ENCODE peak calls at places on chromosomes 2 and 18, in seven cellular contexts. One of them, this sample, is unnamed.

GRCh38 chr2:97267411-97268074 is 154.6 kb downstream of the ANKRD36 start:
- DNase-seq in fibroblast of lung: no peak
- DNase-seq in AG04450: no peak
- DNase-seq in endothelial cell of umbilical vein: peak
- DNase-seq in tibial artery: peak
- DNase-seq in body of pancreas: peak
- DNase-seq in A549: no peak
- DNase-seq in this sample: no peak

GRCh38 chr2:74975016-74975415 is 16.6 kb downstream of the POLE4 start:
- DNase-seq in fibroblast of lung: no peak
- DNase-seq in AG04450: no peak
- DNase-seq in endothelial cell of umbilical vein: no peak
- DNase-seq in tibial artery: no peak
- DNase-seq in body of pancreas: no peak
- DNase-seq in A549: no peak
- DNase-seq in this sample: no peak

GRCh38 chr2:100818606-100819364 is 1.2 kb upstream of the NPAS2 start:
- DNase-seq in fibroblast of lung: peak
- DNase-seq in AG04450: peak
- DNase-seq in endothelial cell of umbilical vein: peak
- DNase-seq in tibial artery: peak
- DNase-seq in body of pancreas: peak
- DNase-seq in A549: peak
- DNase-seq in this sample: no peak

GRCh38 chr2:127143851-127144782 is 37.2 kb upstream of the BIN1 start:
- DNase-seq in fibroblast of lung: peak
- DNase-seq in AG04450: no peak
- DNase-seq in endothelial cell of umbilical vein: peak
- DNase-seq in tibial artery: no peak
- DNase-seq in body of pancreas: no peak
- DNase-seq in A549: no peak
- DNase-seq in this sample: peak

GRCh38 chr18:66168834-66169233 is 418.0 kb downstream of the CDH7 start:
- DNase-seq in fibroblast of lung: no peak
- DNase-seq in AG04450: no peak
- DNase-seq in endothelial cell of umbilical vein: no peak
- DNase-seq in tibial artery: no peak
- DNase-seq in body of pancreas: no peak
- DNase-seq in A549: no peak
- DNase-seq in this sample: no peak

GRCh38 chr2:216299588-216299987 is 72.7 kb downstream of the MARCHF4 start:
- DNase-seq in fibroblast of lung: peak
- DNase-seq in AG04450: no peak
- DNase-seq in endothelial cell of umbilical vein: no peak
- DNase-seq in tibial artery: no peak
- DNase-seq in body of pancreas: no peak
- DNase-seq in A549: no peak
- DNase-seq in this sample: no peak

GRCh38 chr18:41071826-41072225 is 883.2 kb upstream of the PIK3C3 start:
- DNase-seq in fibroblast of lung: peak
- DNase-seq in AG04450: no peak
- DNase-seq in endothelial cell of umbilical vein: no peak
- DNase-seq in tibial artery: no peak
- DNase-seq in body of pancreas: no peak
- DNase-seq in A549: no peak
- DNase-seq in this sample: no peak

GRCh38 chr2:160940271-160940670 is 220.0 kb upstream of the TANK start:
- DNase-seq in fibroblast of lung: peak
- DNase-seq in AG04450: no peak
- DNase-seq in endothelial cell of umbilical vein: no peak
- DNase-seq in tibial artery: no peak
- DNase-seq in body of pancreas: no peak
- DNase-seq in A549: no peak
- DNase-seq in this sample: no peak

GRCh38 chr18:519019-519879 is 18.7 kb upstream of the COLEC12 start:
- DNase-seq in fibroblast of lung: peak
- DNase-seq in AG04450: peak
- DNase-seq in endothelial cell of umbilical vein: peak
- DNase-seq in tibial artery: peak
- DNase-seq in body of pancreas: peak
- DNase-seq in A549: no peak
- DNase-seq in this sample: no peak

GRCh38 chr2:66772618-66773017 is 337.7 kb downstream of the MEIS1 start:
- DNase-seq in fibroblast of lung: no peak
- DNase-seq in AG04450: no peak
- DNase-seq in endothelial cell of umbilical vein: no peak
- DNase-seq in tibial artery: no peak
- DNase-seq in body of pancreas: no peak
- DNase-seq in A549: no peak
- DNase-seq in this sample: no peak

GRCh38 chr2:175414872-175415487 is 233.5 kb upstream of the ATP5MC3 start:
- DNase-seq in fibroblast of lung: peak
- DNase-seq in AG04450: peak
- DNase-seq in endothelial cell of umbilical vein: peak
- DNase-seq in tibial artery: no peak
- DNase-seq in body of pancreas: peak
- DNase-seq in A549: peak
- DNase-seq in this sample: no peak

GRCh38 chr2:56515399-56515798 is 331.6 kb downstream of the CCDC85A start:
- DNase-seq in fibroblast of lung: no peak
- DNase-seq in AG04450: no peak
- DNase-seq in endothelial cell of umbilical vein: no peak
- DNase-seq in tibial artery: no peak
- DNase-seq in body of pancreas: no peak
- DNase-seq in A549: no peak
- DNase-seq in this sample: no peak

GRCh38 chr18:44969214-44969842 is 288.6 kb downstream of the SETBP1 start:
- DNase-seq in fibroblast of lung: no peak
- DNase-seq in AG04450: no peak
- DNase-seq in endothelial cell of umbilical vein: no peak
- DNase-seq in tibial artery: no peak
- DNase-seq in body of pancreas: no peak
- DNase-seq in A549: no peak
- DNase-seq in this sample: no peak

GRCh38 chr2:28842042-28842441 is 28.1 kb downstream of the TRMT61B start:
- DNase-seq in fibroblast of lung: no peak
- DNase-seq in AG04450: no peak
- DNase-seq in endothelial cell of umbilical vein: no peak
- DNase-seq in tibial artery: no peak
- DNase-seq in body of pancreas: no peak
- DNase-seq in A549: no peak
- DNase-seq in this sample: no peak

GRCh38 chr2:69304685-69305084 is 82.3 kb downstream of the GFPT1 start:
- DNase-seq in fibroblast of lung: no peak
- DNase-seq in AG04450: no peak
- DNase-seq in endothelial cell of umbilical vein: no peak
- DNase-seq in tibial artery: no peak
- DNase-seq in body of pancreas: no peak
- DNase-seq in A549: no peak
- DNase-seq in this sample: no peak

GRCh38 chr2:7886665-7887064 is 795.2 kb upstream of the ID2 start:
- DNase-seq in fibroblast of lung: no peak
- DNase-seq in AG04450: no peak
- DNase-seq in endothelial cell of umbilical vein: no peak
- DNase-seq in tibial artery: no peak
- DNase-seq in body of pancreas: no peak
- DNase-seq in A549: no peak
- DNase-seq in this sample: no peak

GRCh38 chr2:41905597-41906324 is 142.1 kb upstream of the PKDCC start:
- DNase-seq in fibroblast of lung: no peak
- DNase-seq in AG04450: no peak
- DNase-seq in endothelial cell of umbilical vein: no peak
- DNase-seq in tibial artery: no peak
- DNase-seq in body of pancreas: no peak
- DNase-seq in A549: no peak
- DNase-seq in this sample: no peak

GRCh38 chr2:26621469-26622199 is 19.5 kb downstream of the CIB4 start:
- DNase-seq in fibroblast of lung: no peak
- DNase-seq in AG04450: no peak
- DNase-seq in endothelial cell of umbilical vein: no peak
- DNase-seq in tibial artery: no peak
- DNase-seq in body of pancreas: no peak
- DNase-seq in A549: no peak
- DNase-seq in this sample: no peak

GRCh38 chr18:51235011-51235789 is 37.7 kb upstream of the MEX3C start:
- DNase-seq in fibroblast of lung: peak
- DNase-seq in AG04450: no peak
- DNase-seq in endothelial cell of umbilical vein: no peak
- DNase-seq in tibial artery: no peak
- DNase-seq in body of pancreas: no peak
- DNase-seq in A549: peak
- DNase-seq in this sample: no peak

DNA sequence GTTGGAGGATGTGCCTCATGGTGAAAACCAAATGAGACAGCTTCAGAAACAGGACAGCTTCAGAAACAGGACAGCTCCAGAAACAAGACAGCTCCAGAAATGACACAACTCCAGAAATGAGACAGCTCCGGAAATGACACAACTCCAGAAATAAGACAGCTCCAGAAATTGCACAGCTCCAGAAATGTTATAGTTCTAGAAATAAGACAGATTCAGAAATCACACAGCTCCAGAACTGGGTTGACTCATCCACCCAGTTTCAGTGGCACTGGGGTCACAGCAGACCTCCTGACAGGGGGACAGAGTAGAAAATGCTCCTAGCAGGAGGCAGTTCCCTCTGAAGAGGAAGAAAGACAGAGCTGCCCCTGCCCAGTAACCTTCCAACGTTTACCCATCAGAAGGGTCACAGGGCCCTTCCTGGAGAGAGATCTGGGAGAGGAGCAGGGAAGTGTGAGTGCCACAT is 26.9 kb upstream of the COL6A3 start:
- DNase-seq in fibroblast of lung: no peak
- DNase-seq in AG04450: no peak
- DNase-seq in endothelial cell of umbilical vein: no peak
- DNase-seq in tibial artery: no peak
- DNase-seq in body of pancreas: no peak
- DNase-seq in A549: no peak
- DNase-seq in this sample: no peak
- H3K27ac ChIP-seq in fibroblast of lung: peak
- H3K27ac ChIP-seq in AG04450: peak
- H3K27ac ChIP-seq in endothelial cell of umbilical vein: no peak
- H3K27ac ChIP-seq in tibial artery: no peak
- H3K27ac ChIP-seq in body of pancreas: no peak
- H3K27ac ChIP-seq in A549: no peak
- H3K27ac ChIP-seq in this sample: no peak

DNA sequence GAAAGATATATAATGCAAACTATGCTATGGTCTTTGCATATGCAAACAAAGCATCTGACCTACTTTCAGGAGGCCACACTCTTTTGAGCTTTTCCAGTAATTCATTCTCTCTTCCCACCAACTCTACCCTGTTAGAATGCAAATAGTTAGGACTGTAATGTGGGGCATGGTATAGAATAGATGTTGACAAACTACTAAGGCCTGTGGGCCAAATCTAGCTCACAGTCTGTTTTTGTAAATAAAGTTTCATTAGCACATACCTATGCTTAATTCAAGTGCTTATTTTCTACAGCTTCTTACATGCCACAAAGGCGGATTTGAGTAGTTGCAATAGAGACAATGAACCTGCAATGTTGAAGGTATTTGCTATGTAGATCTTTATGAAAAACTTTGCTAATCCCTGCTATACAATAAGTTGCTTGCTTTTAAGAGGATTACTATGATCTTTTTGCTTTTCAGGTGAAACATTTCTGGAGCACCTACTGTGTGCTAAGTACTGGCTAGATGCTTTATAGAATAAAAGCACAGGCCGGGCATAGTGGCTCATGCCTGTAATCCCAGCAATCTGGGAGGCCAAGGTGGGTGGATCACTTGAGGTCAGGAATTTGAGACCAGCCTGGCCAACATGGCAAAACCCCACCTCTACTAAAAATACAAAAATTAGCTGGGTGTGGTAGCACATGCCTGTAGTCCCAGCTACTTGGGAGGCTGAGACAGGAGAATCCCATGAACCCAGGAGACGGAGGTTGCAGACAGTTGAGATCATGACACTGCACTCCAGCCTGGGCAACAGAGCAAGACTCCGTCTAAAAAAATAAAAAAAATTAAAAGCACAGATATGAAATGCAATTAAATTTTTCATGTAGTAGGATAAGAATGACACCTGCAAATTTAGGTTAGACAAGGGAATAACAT is 267.8 kb downstream of the DPP10 start:
- DNase-seq in fibroblast of lung: no peak
- DNase-seq in AG04450: no peak
- DNase-seq in endothelial cell of umbilical vein: no peak
- DNase-seq in tibial artery: no peak
- DNase-seq in body of pancreas: no peak
- DNase-seq in A549: no peak
- DNase-seq in this sample: no peak
- H3K27ac ChIP-seq in fibroblast of lung: no peak
- H3K27ac ChIP-seq in AG04450: no peak
- H3K27ac ChIP-seq in endothelial cell of umbilical vein: no peak
- H3K27ac ChIP-seq in tibial artery: no peak
- H3K27ac ChIP-seq in body of pancreas: no peak
- H3K27ac ChIP-seq in A549: no peak
- H3K27ac ChIP-seq in this sample: no peak

DNA sequence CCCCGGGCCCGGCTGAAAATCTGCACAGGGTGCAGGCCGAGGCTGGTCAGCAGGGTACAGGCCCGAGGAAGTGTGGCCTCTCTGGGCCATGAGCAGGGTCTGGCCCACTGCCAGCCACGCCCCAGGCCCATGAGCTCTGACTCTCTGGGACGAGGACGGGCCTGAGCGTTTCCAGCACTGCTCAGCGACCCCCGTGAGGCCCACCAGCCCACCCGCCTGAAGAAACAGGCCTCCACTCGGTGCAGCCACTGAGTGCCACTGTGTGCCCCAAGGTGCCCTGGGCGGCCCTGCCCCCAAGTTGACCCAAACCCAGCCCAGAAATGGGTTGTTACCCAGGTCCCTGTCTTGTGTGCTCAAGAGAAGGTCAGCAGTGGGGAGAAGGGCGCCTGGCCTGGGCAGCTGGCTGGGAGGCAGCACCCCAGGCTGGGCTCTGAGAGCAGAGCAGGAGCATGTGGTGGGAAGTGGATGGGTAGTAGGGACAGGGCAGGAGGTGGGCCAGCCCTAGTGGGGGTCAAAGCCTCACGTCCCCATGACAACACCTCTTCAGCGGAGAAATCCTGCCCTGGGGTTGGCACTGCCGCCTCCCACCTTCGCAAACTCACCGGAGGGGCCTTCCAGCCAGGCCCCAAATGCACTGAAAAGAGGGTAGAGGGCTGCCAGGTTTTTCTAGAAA is 2.1 kb upstream of the SNED1 start:
- DNase-seq in fibroblast of lung: no peak
- DNase-seq in AG04450: no peak
- DNase-seq in endothelial cell of umbilical vein: no peak
- DNase-seq in tibial artery: peak
- DNase-seq in body of pancreas: peak
- DNase-seq in A549: no peak
- DNase-seq in this sample: no peak
- H3K27ac ChIP-seq in fibroblast of lung: no peak
- H3K27ac ChIP-seq in AG04450: no peak
- H3K27ac ChIP-seq in endothelial cell of umbilical vein: no peak
- H3K27ac ChIP-seq in tibial artery: peak
- H3K27ac ChIP-seq in body of pancreas: no peak
- H3K27ac ChIP-seq in A549: no peak
- H3K27ac ChIP-seq in this sample: no peak

DNA sequence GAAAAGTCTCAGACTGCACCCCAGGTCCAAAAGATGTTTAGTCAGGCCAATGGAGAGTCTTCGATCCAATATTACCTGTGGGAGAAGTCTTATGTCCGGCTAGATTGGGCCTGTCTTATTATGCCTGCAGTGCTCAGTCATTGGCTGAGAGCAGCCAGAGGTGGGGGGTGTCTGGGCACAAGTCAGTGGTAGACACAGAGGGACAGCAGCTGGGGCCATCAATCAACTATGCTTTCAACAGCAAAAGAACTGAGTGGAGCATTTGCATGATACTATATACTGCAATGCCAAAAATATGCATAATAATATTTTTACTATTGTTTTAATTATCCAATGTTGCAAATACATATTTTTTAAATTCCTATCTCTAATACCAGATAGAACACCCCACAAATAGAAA is 298.6 kb upstream of the CDH20 start:
- DNase-seq in fibroblast of lung: no peak
- DNase-seq in AG04450: no peak
- DNase-seq in endothelial cell of umbilical vein: no peak
- DNase-seq in tibial artery: no peak
- DNase-seq in body of pancreas: no peak
- DNase-seq in A549: no peak
- DNase-seq in this sample: no peak
- H3K27ac ChIP-seq in fibroblast of lung: no peak
- H3K27ac ChIP-seq in AG04450: no peak
- H3K27ac ChIP-seq in endothelial cell of umbilical vein: no peak
- H3K27ac ChIP-seq in tibial artery: no peak
- H3K27ac ChIP-seq in body of pancreas: no peak
- H3K27ac ChIP-seq in A549: no peak
- H3K27ac ChIP-seq in this sample: no peak

This sample was measured in caudate nucleus.